ENCODE peak calls at places on chromosome 7, in eight cellular contexts. One of them, this sample, is unnamed.

GRCh38 chr7:100373261-100373831 is at the start of gene PILRA:
- DNase-seq in aorta: no peak
- DNase-seq in right cardiac atrium: peak
- DNase-seq in NCI-H69: no peak
- DNase-seq in astrocyte of the spinal cord: no peak
- DNase-seq in substantia nigra: no peak
- DNase-seq in MG63: no peak
- DNase-seq in activated naive CD8-positive, alpha-beta T cell treated with anti-CD3 and anti-CD28 coated beads, Interleukin-2, amount 10 ng/mL, durations not matched to agents 7 days and 5 days: no peak
- DNase-seq in this sample: no peak

GRCh38 chr7:7148799-7149481 is 33.4 kb upstream of the C1GALT1 start:
- DNase-seq in aorta: no peak
- DNase-seq in right cardiac atrium: peak
- DNase-seq in NCI-H69: no peak
- DNase-seq in astrocyte of the spinal cord: no peak
- DNase-seq in substantia nigra: no peak
- DNase-seq in MG63: no peak
- DNase-seq in activated naive CD8-positive, alpha-beta T cell treated with anti-CD3 and anti-CD28 coated beads, Interleukin-2, amount 10 ng/mL, durations not matched to agents 7 days and 5 days: no peak
- DNase-seq in this sample: no peak

GRCh38 chr7:82443801-82444219 is 233 bp upstream of the CACNA2D1 start:
- DNase-seq in aorta: peak
- DNase-seq in right cardiac atrium: peak
- DNase-seq in NCI-H69: peak
- DNase-seq in astrocyte of the spinal cord: peak
- DNase-seq in substantia nigra: peak
- DNase-seq in MG63: peak
- DNase-seq in activated naive CD8-positive, alpha-beta T cell treated with anti-CD3 and anti-CD28 coated beads, Interleukin-2, amount 10 ng/mL, durations not matched to agents 7 days and 5 days: peak
- DNase-seq in this sample: peak

GRCh38 chr7:141231018-141231792 is 157.3 kb downstream of the TMEM178B start:
- DNase-seq in aorta: no peak
- DNase-seq in right cardiac atrium: peak
- DNase-seq in NCI-H69: peak
- DNase-seq in astrocyte of the spinal cord: peak
- DNase-seq in substantia nigra: peak
- DNase-seq in MG63: peak
- DNase-seq in activated naive CD8-positive, alpha-beta T cell treated with anti-CD3 and anti-CD28 coated beads, Interleukin-2, amount 10 ng/mL, durations not matched to agents 7 days and 5 days: no peak
- DNase-seq in this sample: peak

GRCh38 chr7:67631496-67631895 is 634.9 kb downstream of the TYW1 start:
- DNase-seq in aorta: no peak
- DNase-seq in right cardiac atrium: no peak
- DNase-seq in NCI-H69: no peak
- DNase-seq in astrocyte of the spinal cord: no peak
- DNase-seq in substantia nigra: no peak
- DNase-seq in MG63: no peak
- DNase-seq in activated naive CD8-positive, alpha-beta T cell treated with anti-CD3 and anti-CD28 coated beads, Interleukin-2, amount 10 ng/mL, durations not matched to agents 7 days and 5 days: no peak
- DNase-seq in this sample: no peak

GRCh38 chr7:98254951-98255610 is 3.0 kb upstream of the TECPR1 start:
- DNase-seq in aorta: no peak
- DNase-seq in right cardiac atrium: no peak
- DNase-seq in NCI-H69: no peak
- DNase-seq in astrocyte of the spinal cord: no peak
- DNase-seq in substantia nigra: no peak
- DNase-seq in MG63: no peak
- DNase-seq in activated naive CD8-positive, alpha-beta T cell treated with anti-CD3 and anti-CD28 coated beads, Interleukin-2, amount 10 ng/mL, durations not matched to agents 7 days and 5 days: no peak
- DNase-seq in this sample: no peak

GRCh38 chr7:64498270-64498669 is 64.6 kb downstream of the ZNF680 start:
- DNase-seq in aorta: no peak
- DNase-seq in right cardiac atrium: no peak
- DNase-seq in NCI-H69: no peak
- DNase-seq in astrocyte of the spinal cord: no peak
- DNase-seq in substantia nigra: no peak
- DNase-seq in MG63: no peak
- DNase-seq in activated naive CD8-positive, alpha-beta T cell treated with anti-CD3 and anti-CD28 coated beads, Interleukin-2, amount 10 ng/mL, durations not matched to agents 7 days and 5 days: no peak
- DNase-seq in this sample: no peak

GRCh38 chr7:82961240-82961639 is 201.4 kb downstream of the PCLO start:
- DNase-seq in aorta: no peak
- DNase-seq in right cardiac atrium: no peak
- DNase-seq in NCI-H69: no peak
- DNase-seq in astrocyte of the spinal cord: no peak
- DNase-seq in substantia nigra: no peak
- DNase-seq in MG63: no peak
- DNase-seq in activated naive CD8-positive, alpha-beta T cell treated with anti-CD3 and anti-CD28 coated beads, Interleukin-2, amount 10 ng/mL, durations not matched to agents 7 days and 5 days: no peak
- DNase-seq in this sample: no peak

GRCh38 chr7:102165136-102165535 is 121.5 kb upstream of the SH2B2 start:
- DNase-seq in aorta: no peak
- DNase-seq in right cardiac atrium: no peak
- DNase-seq in NCI-H69: no peak
- DNase-seq in astrocyte of the spinal cord: no peak
- DNase-seq in substantia nigra: no peak
- DNase-seq in MG63: no peak
- DNase-seq in activated naive CD8-positive, alpha-beta T cell treated with anti-CD3 and anti-CD28 coated beads, Interleukin-2, amount 10 ng/mL, durations not matched to agents 7 days and 5 days: no peak
- DNase-seq in this sample: no peak

GRCh38 chr7:151566897-151567320 is 47.2 kb upstream of the RHEB start:
- DNase-seq in aorta: no peak
- DNase-seq in right cardiac atrium: no peak
- DNase-seq in NCI-H69: no peak
- DNase-seq in astrocyte of the spinal cord: no peak
- DNase-seq in substantia nigra: no peak
- DNase-seq in MG63: no peak
- DNase-seq in activated naive CD8-positive, alpha-beta T cell treated with anti-CD3 and anti-CD28 coated beads, Interleukin-2, amount 10 ng/mL, durations not matched to agents 7 days and 5 days: no peak
- DNase-seq in this sample: no peak

GRCh38 chr7:151757274-151757673 is 119.6 kb downstream of the PRKAG2 start:
- DNase-seq in aorta: no peak
- DNase-seq in right cardiac atrium: no peak
- DNase-seq in NCI-H69: no peak
- DNase-seq in astrocyte of the spinal cord: peak
- DNase-seq in substantia nigra: no peak
- DNase-seq in MG63: no peak
- DNase-seq in activated naive CD8-positive, alpha-beta T cell treated with anti-CD3 and anti-CD28 coated beads, Interleukin-2, amount 10 ng/mL, durations not matched to agents 7 days and 5 days: no peak
- DNase-seq in this sample: no peak

GRCh38 chr7:3955751-3956696 is 655.0 kb downstream of the SDK1 start:
- DNase-seq in aorta: no peak
- DNase-seq in right cardiac atrium: no peak
- DNase-seq in NCI-H69: peak
- DNase-seq in astrocyte of the spinal cord: peak
- DNase-seq in substantia nigra: no peak
- DNase-seq in MG63: peak
- DNase-seq in activated naive CD8-positive, alpha-beta T cell treated with anti-CD3 and anti-CD28 coated beads, Interleukin-2, amount 10 ng/mL, durations not matched to agents 7 days and 5 days: no peak
- DNase-seq in this sample: peak

GRCh38 chr7:17234398-17235021 is 63.9 kb upstream of the AHR start:
- DNase-seq in aorta: peak
- DNase-seq in right cardiac atrium: no peak
- DNase-seq in NCI-H69: no peak
- DNase-seq in astrocyte of the spinal cord: peak
- DNase-seq in substantia nigra: no peak
- DNase-seq in MG63: peak
- DNase-seq in activated naive CD8-positive, alpha-beta T cell treated with anti-CD3 and anti-CD28 coated beads, Interleukin-2, amount 10 ng/mL, durations not matched to agents 7 days and 5 days: peak
- DNase-seq in this sample: peak

GRCh38 chr7:117188949-117189348 is 133.9 kb downstream of the WNT2 start:
- DNase-seq in aorta: no peak
- DNase-seq in right cardiac atrium: no peak
- DNase-seq in NCI-H69: no peak
- DNase-seq in astrocyte of the spinal cord: no peak
- DNase-seq in substantia nigra: no peak
- DNase-seq in MG63: no peak
- DNase-seq in activated naive CD8-positive, alpha-beta T cell treated with anti-CD3 and anti-CD28 coated beads, Interleukin-2, amount 10 ng/mL, durations not matched to agents 7 days and 5 days: no peak
- DNase-seq in this sample: no peak

GRCh38 chr7:78212476-78213060 is 414.0 kb downstream of the PHTF2 start:
- DNase-seq in aorta: no peak
- DNase-seq in right cardiac atrium: no peak
- DNase-seq in NCI-H69: no peak
- DNase-seq in astrocyte of the spinal cord: no peak
- DNase-seq in substantia nigra: no peak
- DNase-seq in MG63: no peak
- DNase-seq in activated naive CD8-positive, alpha-beta T cell treated with anti-CD3 and anti-CD28 coated beads, Interleukin-2, amount 10 ng/mL, durations not matched to agents 7 days and 5 days: no peak
- DNase-seq in this sample: no peak

GRCh38 chr7:15602236-15602635 is 40.4 kb upstream of the AGMO start:
- DNase-seq in aorta: no peak
- DNase-seq in right cardiac atrium: no peak
- DNase-seq in NCI-H69: peak
- DNase-seq in astrocyte of the spinal cord: peak
- DNase-seq in substantia nigra: no peak
- DNase-seq in MG63: no peak
- DNase-seq in activated naive CD8-positive, alpha-beta T cell treated with anti-CD3 and anti-CD28 coated beads, Interleukin-2, amount 10 ng/mL, durations not matched to agents 7 days and 5 days: no peak
- DNase-seq in this sample: peak

GRCh38 chr7:107446531-107446930 is 23.3 kb upstream of the GPR22 start:
- DNase-seq in aorta: no peak
- DNase-seq in right cardiac atrium: no peak
- DNase-seq in NCI-H69: no peak
- DNase-seq in astrocyte of the spinal cord: peak
- DNase-seq in substantia nigra: no peak
- DNase-seq in MG63: peak
- DNase-seq in activated naive CD8-positive, alpha-beta T cell treated with anti-CD3 and anti-CD28 coated beads, Interleukin-2, amount 10 ng/mL, durations not matched to agents 7 days and 5 days: no peak
- DNase-seq in this sample: no peak

GRCh38 chr7:72751378-72751777 is 76.6 kb downstream of the TYW1B start:
- DNase-seq in aorta: no peak
- DNase-seq in right cardiac atrium: no peak
- DNase-seq in NCI-H69: no peak
- DNase-seq in astrocyte of the spinal cord: no peak
- DNase-seq in substantia nigra: no peak
- DNase-seq in MG63: no peak
- DNase-seq in activated naive CD8-positive, alpha-beta T cell treated with anti-CD3 and anti-CD28 coated beads, Interleukin-2, amount 10 ng/mL, durations not matched to agents 7 days and 5 days: no peak
- DNase-seq in this sample: no peak

GRCh38 chr7:148772297-148773089 is 73.8 kb downstream of the CUL1 start:
- DNase-seq in aorta: no peak
- DNase-seq in right cardiac atrium: no peak
- DNase-seq in NCI-H69: peak
- DNase-seq in astrocyte of the spinal cord: peak
- DNase-seq in substantia nigra: no peak
- DNase-seq in MG63: peak
- DNase-seq in activated naive CD8-positive, alpha-beta T cell treated with anti-CD3 and anti-CD28 coated beads, Interleukin-2, amount 10 ng/mL, durations not matched to agents 7 days and 5 days: no peak
- DNase-seq in this sample: peak

GRCh38 chr7:20199015-20199737 is 18.0 kb downstream of the MACC1 start:
- DNase-seq in aorta: peak
- DNase-seq in right cardiac atrium: peak
- DNase-seq in NCI-H69: peak
- DNase-seq in astrocyte of the spinal cord: peak
- DNase-seq in substantia nigra: no peak
- DNase-seq in MG63: peak
- DNase-seq in activated naive CD8-positive, alpha-beta T cell treated with anti-CD3 and anti-CD28 coated beads, Interleukin-2, amount 10 ng/mL, durations not matched to agents 7 days and 5 days: no peak
- DNase-seq in this sample: peak

GRCh38 chr7:157667261-157667660 is 330.5 kb downstream of the DNAJB6 start:
- DNase-seq in aorta: no peak
- DNase-seq in right cardiac atrium: no peak
- DNase-seq in NCI-H69: no peak
- DNase-seq in astrocyte of the spinal cord: no peak
- DNase-seq in substantia nigra: no peak
- DNase-seq in MG63: no peak
- DNase-seq in activated naive CD8-positive, alpha-beta T cell treated with anti-CD3 and anti-CD28 coated beads, Interleukin-2, amount 10 ng/mL, durations not matched to agents 7 days and 5 days: peak
- DNase-seq in this sample: no peak

GRCh38 chr7:404782-405488 is 114.7 kb downstream of the PDGFA start:
- DNase-seq in aorta: no peak
- DNase-seq in right cardiac atrium: no peak
- DNase-seq in NCI-H69: no peak
- DNase-seq in astrocyte of the spinal cord: no peak
- DNase-seq in substantia nigra: no peak
- DNase-seq in MG63: no peak
- DNase-seq in activated naive CD8-positive, alpha-beta T cell treated with anti-CD3 and anti-CD28 coated beads, Interleukin-2, amount 10 ng/mL, durations not matched to agents 7 days and 5 days: no peak
- DNase-seq in this sample: no peak

GRCh38 chr7:85512802-85513201 is 325.9 kb upstream of the SEMA3D start:
- DNase-seq in aorta: no peak
- DNase-seq in right cardiac atrium: no peak
- DNase-seq in NCI-H69: peak
- DNase-seq in astrocyte of the spinal cord: no peak
- DNase-seq in substantia nigra: no peak
- DNase-seq in MG63: no peak
- DNase-seq in activated naive CD8-positive, alpha-beta T cell treated with anti-CD3 and anti-CD28 coated beads, Interleukin-2, amount 10 ng/mL, durations not matched to agents 7 days and 5 days: no peak
- DNase-seq in this sample: no peak

GRCh38 chr7:101880536-101881443 is 63.4 kb downstream of the CUX1 start:
- DNase-seq in aorta: no peak
- DNase-seq in right cardiac atrium: no peak
- DNase-seq in NCI-H69: peak
- DNase-seq in astrocyte of the spinal cord: peak
- DNase-seq in substantia nigra: no peak
- DNase-seq in MG63: no peak
- DNase-seq in activated naive CD8-positive, alpha-beta T cell treated with anti-CD3 and anti-CD28 coated beads, Interleukin-2, amount 10 ng/mL, durations not matched to agents 7 days and 5 days: no peak
- DNase-seq in this sample: peak

GRCh38 chr7:109844362-109844761 is 1246.6 kb upstream of the LRRN3 start:
- DNase-seq in aorta: no peak
- DNase-seq in right cardiac atrium: no peak
- DNase-seq in NCI-H69: peak
- DNase-seq in astrocyte of the spinal cord: peak
- DNase-seq in substantia nigra: no peak
- DNase-seq in MG63: no peak
- DNase-seq in activated naive CD8-positive, alpha-beta T cell treated with anti-CD3 and anti-CD28 coated beads, Interleukin-2, amount 10 ng/mL, durations not matched to agents 7 days and 5 days: no peak
- DNase-seq in this sample: peak

GRCh38 chr7:27300401-27300800 is 57.8 kb downstream of the EVX1 start:
- DNase-seq in aorta: no peak
- DNase-seq in right cardiac atrium: no peak
- DNase-seq in NCI-H69: peak
- DNase-seq in astrocyte of the spinal cord: no peak
- DNase-seq in substantia nigra: no peak
- DNase-seq in MG63: no peak
- DNase-seq in activated naive CD8-positive, alpha-beta T cell treated with anti-CD3 and anti-CD28 coated beads, Interleukin-2, amount 10 ng/mL, durations not matched to agents 7 days and 5 days: no peak
- DNase-seq in this sample: no peak

GRCh38 chr7:121266307-121266894 is 62.4 kb upstream of the WNT16 start:
- DNase-seq in aorta: no peak
- DNase-seq in right cardiac atrium: no peak
- DNase-seq in NCI-H69: no peak
- DNase-seq in astrocyte of the spinal cord: no peak
- DNase-seq in substantia nigra: no peak
- DNase-seq in MG63: no peak
- DNase-seq in activated naive CD8-positive, alpha-beta T cell treated with anti-CD3 and anti-CD28 coated beads, Interleukin-2, amount 10 ng/mL, durations not matched to agents 7 days and 5 days: no peak
- DNase-seq in this sample: no peak

GRCh38 chr7:103752995-103753394 is 236.5 kb downstream of the RELN start:
- DNase-seq in aorta: no peak
- DNase-seq in right cardiac atrium: no peak
- DNase-seq in NCI-H69: peak
- DNase-seq in astrocyte of the spinal cord: no peak
- DNase-seq in substantia nigra: no peak
- DNase-seq in MG63: no peak
- DNase-seq in activated naive CD8-positive, alpha-beta T cell treated with anti-CD3 and anti-CD28 coated beads, Interleukin-2, amount 10 ng/mL, durations not matched to agents 7 days and 5 days: no peak
- DNase-seq in this sample: peak

GRCh38 chr7:26681819-26682418 is 182.5 kb downstream of the SKAP2 start:
- DNase-seq in aorta: no peak
- DNase-seq in right cardiac atrium: no peak
- DNase-seq in NCI-H69: peak
- DNase-seq in astrocyte of the spinal cord: peak
- DNase-seq in substantia nigra: no peak
- DNase-seq in MG63: no peak
- DNase-seq in activated naive CD8-positive, alpha-beta T cell treated with anti-CD3 and anti-CD28 coated beads, Interleukin-2, amount 10 ng/mL, durations not matched to agents 7 days and 5 days: no peak
- DNase-seq in this sample: peak

GRCh38 chr7:90209776-90210175 is 1.8 kb upstream of the STEAP2 start:
- DNase-seq in aorta: no peak
- DNase-seq in right cardiac atrium: no peak
- DNase-seq in NCI-H69: no peak
- DNase-seq in astrocyte of the spinal cord: no peak
- DNase-seq in substantia nigra: no peak
- DNase-seq in MG63: no peak
- DNase-seq in activated naive CD8-positive, alpha-beta T cell treated with anti-CD3 and anti-CD28 coated beads, Interleukin-2, amount 10 ng/mL, durations not matched to agents 7 days and 5 days: no peak
- DNase-seq in this sample: peak

This sample was measured in renal cortical epithelial cell.